ENCODE peak calls at places on chromosome 7, in six cellular contexts. One of them, this sample, is unnamed.

GRCh38 chr7:18235819-18236218 is 208.2 kb upstream of the PRPS1L1 start:
- ATAC-seq in upper lobe of left lung: no peak
- ATAC-seq in K562: no peak
- ATAC-seq in GM12878: no peak
- ATAC-seq in HepG2: no peak
- ATAC-seq in A549: no peak
- ATAC-seq in this sample: no peak

GRCh38 chr7:65444899-65445823 is 71.5 kb downstream of the ZNF92 start:
- ATAC-seq in GM12878: no peak
- ATAC-seq in HepG2: peak
- ATAC-seq in A549: no peak
- ATAC-seq in upper lobe of left lung: no peak
- ATAC-seq in K562: no peak
- ATAC-seq in this sample: no peak

GRCh38 chr7:102917436-102918353 is 4.9 kb downstream of the LRRC17 start:
- ATAC-seq in upper lobe of left lung: no peak
- ATAC-seq in K562: no peak
- ATAC-seq in GM12878: no peak
- ATAC-seq in HepG2: peak
- ATAC-seq in A549: no peak
- ATAC-seq in this sample: no peak

GRCh38 chr7:98671733-98672331 is 54.7 kb downstream of the NPTX2 start:
- ATAC-seq in K562: no peak
- ATAC-seq in HepG2: no peak
- ATAC-seq in GM12878: no peak
- ATAC-seq in upper lobe of left lung: no peak
- ATAC-seq in A549: no peak
- ATAC-seq in this sample: no peak

GRCh38 chr7:43465581-43466554 is 117.0 kb upstream of the STK17A start:
- ATAC-seq in upper lobe of left lung: no peak
- ATAC-seq in A549: no peak
- ATAC-seq in GM12878: no peak
- ATAC-seq in HepG2: peak
- ATAC-seq in K562: no peak
- ATAC-seq in this sample: no peak

GRCh38 chr7:99618726-99619125 is 2.0 kb downstream of the ZSCAN25 start:
- ATAC-seq in A549: no peak
- ATAC-seq in HepG2: no peak
- ATAC-seq in GM12878: no peak
- ATAC-seq in upper lobe of left lung: no peak
- ATAC-seq in K562: no peak
- ATAC-seq in this sample: no peak

GRCh38 chr7:373818-374705 is 84.1 kb downstream of the FOXL3 start:
- ATAC-seq in GM12878: no peak
- ATAC-seq in A549: no peak
- ATAC-seq in upper lobe of left lung: no peak
- ATAC-seq in HepG2: no peak
- ATAC-seq in K562: no peak
- ATAC-seq in this sample: no peak

GRCh38 chr7:141660259-141660658 is 41.7 kb downstream of the DENND11 start:
- ATAC-seq in K562: no peak
- ATAC-seq in HepG2: no peak
- ATAC-seq in A549: no peak
- ATAC-seq in GM12878: no peak
- ATAC-seq in upper lobe of left lung: peak
- ATAC-seq in this sample: no peak

GRCh38 chr7:72265071-72265470 is 147.1 kb downstream of the CALN1 start:
- ATAC-seq in GM12878: no peak
- ATAC-seq in K562: no peak
- ATAC-seq in HepG2: no peak
- ATAC-seq in A549: no peak
- ATAC-seq in upper lobe of left lung: no peak
- ATAC-seq in this sample: no peak

GRCh38 chr7:124603066-124603465 is 162.5 kb downstream of the GPR37 start:
- ATAC-seq in upper lobe of left lung: no peak
- ATAC-seq in A549: no peak
- ATAC-seq in GM12878: no peak
- ATAC-seq in HepG2: no peak
- ATAC-seq in K562: no peak
- ATAC-seq in this sample: no peak

GRCh38 chr7:131039836-131040235 is 287.8 kb upstream of the MKLN1 start:
- ATAC-seq in upper lobe of left lung: peak
- ATAC-seq in HepG2: no peak
- ATAC-seq in GM12878: no peak
- ATAC-seq in A549: no peak
- ATAC-seq in K562: no peak
- ATAC-seq in this sample: no peak

DNA sequence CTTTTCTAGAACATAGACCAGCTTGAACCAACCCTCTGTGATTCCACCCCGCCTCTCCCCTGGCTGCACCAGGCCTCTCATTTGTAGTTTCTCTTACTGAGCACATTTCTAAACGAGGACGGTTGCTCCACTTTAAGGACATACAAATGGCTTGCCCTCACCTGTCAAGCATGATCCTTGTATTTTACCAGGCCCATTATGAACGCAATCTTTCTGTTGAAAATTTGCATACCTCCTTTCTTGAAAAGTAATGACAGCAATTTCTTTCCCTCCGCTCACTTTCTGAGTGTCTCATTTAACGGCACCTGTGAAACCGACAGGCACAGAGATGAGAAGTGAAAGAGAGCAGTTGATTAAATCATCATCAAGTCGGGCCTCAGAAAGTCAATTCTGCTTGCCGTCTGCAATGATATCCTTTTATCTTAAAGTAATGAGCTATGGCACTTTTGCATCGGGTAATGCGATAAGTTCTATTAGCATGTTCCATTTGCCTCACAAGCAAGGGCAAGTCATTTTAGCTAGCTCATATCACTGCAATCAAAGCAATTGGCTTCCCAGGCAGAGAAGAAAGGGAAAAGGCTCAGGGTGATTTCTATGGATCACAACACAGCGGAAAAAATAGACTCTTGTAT is 705.6 kb upstream of the GALNT17 start:
- ATAC-seq in GM12878: peak
- ATAC-seq in HepG2: no peak
- ATAC-seq in upper lobe of left lung: no peak
- ATAC-seq in A549: no peak
- ATAC-seq in K562: no peak
- ATAC-seq in this sample: no peak
- TF ChIP-seq EP300 in GM12878: no peak
- TF ChIP-seq EP300 in HepG2: no peak
- TF ChIP-seq EP300 in upper lobe of left lung: no peak
- TF ChIP-seq EP300 in A549: no peak
- TF ChIP-seq EP300 in K562: no peak
- TF ChIP-seq EP300 in this sample: no peak

GRCh38 chr7:4225352-4225751 is 456.7 kb upstream of the FOXK1 start:
- ATAC-seq in upper lobe of left lung: peak
- ATAC-seq in K562: no peak
- ATAC-seq in GM12878: no peak
- ATAC-seq in HepG2: no peak
- ATAC-seq in A549: no peak
- ATAC-seq in this sample: no peak

GRCh38 chr7:4221043-4221442 is 461.1 kb upstream of the FOXK1 start:
- ATAC-seq in GM12878: no peak
- ATAC-seq in upper lobe of left lung: no peak
- ATAC-seq in A549: no peak
- ATAC-seq in HepG2: no peak
- ATAC-seq in K562: no peak
- ATAC-seq in this sample: no peak

GRCh38 chr7:4230352-4230751 is 451.7 kb upstream of the FOXK1 start:
- ATAC-seq in upper lobe of left lung: no peak
- ATAC-seq in A549: no peak
- ATAC-seq in K562: no peak
- ATAC-seq in HepG2: no peak
- ATAC-seq in GM12878: no peak
- ATAC-seq in this sample: no peak

GRCh38 chr7:4227105-4228010 is 454.7 kb upstream of the FOXK1 start:
- ATAC-seq in upper lobe of left lung: no peak
- ATAC-seq in GM12878: no peak
- ATAC-seq in K562: no peak
- ATAC-seq in A549: no peak
- ATAC-seq in HepG2: no peak
- ATAC-seq in this sample: no peak

DNA sequence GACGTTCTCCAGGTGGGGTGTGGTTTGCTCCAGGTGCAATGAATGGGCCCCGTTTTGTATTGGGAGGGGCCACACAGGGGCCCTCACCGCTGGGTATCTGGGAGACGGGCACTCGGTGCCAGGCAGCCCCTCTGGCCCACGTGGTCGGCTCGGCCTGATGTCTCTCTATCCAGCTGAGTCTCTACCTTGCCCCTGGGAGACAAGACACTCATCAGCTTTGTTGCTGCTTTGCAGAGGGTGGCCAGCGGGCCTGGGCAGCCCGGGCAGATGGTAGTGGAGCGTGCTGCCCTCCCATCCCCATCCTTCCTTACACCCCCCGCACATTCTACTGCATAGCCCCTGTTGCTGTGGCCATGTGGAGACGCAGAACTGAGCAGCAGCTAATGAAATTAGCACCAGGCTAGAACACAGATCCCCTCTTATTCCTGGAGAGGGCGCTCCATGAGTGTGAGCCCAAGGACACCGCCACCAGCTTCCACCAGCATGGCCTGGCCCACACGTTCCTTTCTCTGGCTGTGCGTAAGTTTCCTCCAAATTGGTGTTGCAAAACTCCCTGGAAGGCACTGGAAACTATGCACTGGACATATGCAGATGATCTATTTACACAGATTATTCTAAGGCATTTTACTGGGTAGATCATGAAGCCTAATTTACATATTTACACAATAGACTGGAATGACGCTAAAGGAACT is 455.8 kb upstream of the FOXK1 start:
- ATAC-seq in K562: peak
- ATAC-seq in upper lobe of left lung: no peak
- ATAC-seq in HepG2: peak
- ATAC-seq in A549: no peak
- ATAC-seq in GM12878: no peak
- ATAC-seq in this sample: no peak
- TF ChIP-seq CTCF in K562: peak
- TF ChIP-seq CTCF in upper lobe of left lung: no peak
- TF ChIP-seq CTCF in HepG2: peak
- TF ChIP-seq CTCF in A549: no peak
- TF ChIP-seq CTCF in GM12878: no peak
- TF ChIP-seq CTCF in this sample: no peak

GRCh38 chr7:105768117-105768516 is 108.3 kb downstream of the ATXN7L1 start:
- ATAC-seq in GM12878: no peak
- ATAC-seq in HepG2: no peak
- ATAC-seq in A549: no peak
- ATAC-seq in upper lobe of left lung: no peak
- ATAC-seq in K562: no peak
- ATAC-seq in this sample: no peak

GRCh38 chr7:105766421-105767191 is 109.8 kb downstream of the ATXN7L1 start:
- ATAC-seq in upper lobe of left lung: no peak
- ATAC-seq in GM12878: peak
- ATAC-seq in HepG2: no peak
- ATAC-seq in A549: no peak
- ATAC-seq in K562: no peak
- ATAC-seq in this sample: no peak

GRCh38 chr7:105768898-105769507 is 107.4 kb downstream of the ATXN7L1 start:
- ATAC-seq in GM12878: peak
- ATAC-seq in HepG2: no peak
- ATAC-seq in K562: no peak
- ATAC-seq in A549: no peak
- ATAC-seq in upper lobe of left lung: no peak
- ATAC-seq in this sample: no peak

GRCh38 chr7:105773030-105773460 is 103.4 kb downstream of the ATXN7L1 start:
- ATAC-seq in GM12878: peak
- ATAC-seq in K562: no peak
- ATAC-seq in A549: no peak
- ATAC-seq in upper lobe of left lung: no peak
- ATAC-seq in HepG2: no peak
- ATAC-seq in this sample: no peak

GRCh38 chr7:105769951-105770628 is 106.3 kb downstream of the ATXN7L1 start:
- ATAC-seq in K562: peak
- ATAC-seq in A549: peak
- ATAC-seq in upper lobe of left lung: no peak
- ATAC-seq in GM12878: peak
- ATAC-seq in HepG2: no peak
- ATAC-seq in this sample: peak
- TF ChIP-seq EP300 in K562: no peak
- TF ChIP-seq EP300 in A549: no peak
- TF ChIP-seq EP300 in upper lobe of left lung: no peak
- TF ChIP-seq EP300 in GM12878: no peak
- TF ChIP-seq EP300 in HepG2: no peak
- TF ChIP-seq EP300 in this sample: no peak

GRCh38 chr7:36344618-36345017 is 45.0 kb upstream of the ANLN start:
- ATAC-seq in GM12878: no peak
- ATAC-seq in upper lobe of left lung: no peak
- ATAC-seq in A549: no peak
- ATAC-seq in K562: no peak
- ATAC-seq in HepG2: no peak
- ATAC-seq in this sample: no peak

GRCh38 chr7:36348771-36349170 is 40.9 kb upstream of the ANLN start:
- ATAC-seq in A549: no peak
- ATAC-seq in GM12878: no peak
- ATAC-seq in K562: no peak
- ATAC-seq in upper lobe of left lung: no peak
- ATAC-seq in HepG2: no peak
- ATAC-seq in this sample: no peak

GRCh38 chr7:36346260-36346831 is 43.3 kb upstream of the ANLN start:
- ATAC-seq in A549: no peak
- ATAC-seq in GM12878: peak
- ATAC-seq in K562: no peak
- ATAC-seq in HepG2: no peak
- ATAC-seq in upper lobe of left lung: no peak
- ATAC-seq in this sample: no peak

GRCh38 chr7:36348256-36348655 is 41.4 kb upstream of the ANLN start:
- ATAC-seq in A549: no peak
- ATAC-seq in HepG2: no peak
- ATAC-seq in GM12878: no peak
- ATAC-seq in K562: no peak
- ATAC-seq in upper lobe of left lung: no peak
- ATAC-seq in this sample: no peak

DNA sequence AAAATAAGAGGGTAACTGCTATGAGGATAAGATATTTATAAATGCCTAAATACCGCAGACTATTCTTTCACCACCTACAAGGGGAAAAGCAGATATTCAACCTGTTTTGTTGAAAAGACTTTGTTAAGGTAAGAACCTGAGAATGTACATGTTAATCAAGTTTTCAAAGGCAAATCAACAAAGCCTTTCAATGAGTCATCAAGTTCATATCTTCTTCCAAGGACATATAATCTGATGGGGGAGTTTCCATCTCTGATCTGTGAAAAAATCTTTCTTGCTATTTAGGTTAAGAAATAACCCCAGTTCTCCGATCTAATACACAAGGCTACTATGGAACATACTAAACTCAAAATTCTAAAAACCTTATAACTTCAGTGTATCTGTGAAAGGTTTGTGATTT is 40.0 kb upstream of the ANLN start:
- ATAC-seq in K562: no peak
- ATAC-seq in upper lobe of left lung: no peak
- ATAC-seq in GM12878: no peak
- ATAC-seq in HepG2: no peak
- ATAC-seq in A549: no peak
- ATAC-seq in this sample: no peak
- TF ChIP-seq CTCF in K562: no peak
- TF ChIP-seq CTCF in upper lobe of left lung: no peak
- TF ChIP-seq CTCF in GM12878: no peak
- TF ChIP-seq CTCF in HepG2: no peak
- TF ChIP-seq CTCF in A549: no peak
- TF ChIP-seq CTCF in this sample: no peak

This sample was measured in gastroesophageal sphincter.